ENCODE peak calls at places on chromosomes 3 and 15, in seven cellular contexts. Z, N, D, T, B, Q and W are unnamed samples.
A peak's percentile ranks its signal among the peaks of the same experiment; 100 is the strongest.

GRCh38 chr3:189981668-189982067 is 139.0 kb downstream of the P3H2 start:
- DNase-seq in Z (no peak), T (no peak), N (peak; percentile 89), Q (no peak), B (peak; percentile 68), D (no peak), W (no peak)

GRCh38 chr15:22262613-22263020 is 182.3 kb downstream of the OR4M2 start:
- DNase-seq in B (no peak), Q (no peak), Z (no peak), N (no peak), D (no peak), T (no peak), W (peak; percentile 60)

GRCh38 chr3:4323246-4324027 is 20.3 kb downstream of the SETMAR start:
- DNase-seq in N (no peak), Q (no peak), T (no peak), B (peak; percentile 24), Z (no peak), D (no peak), W (no peak)

GRCh38 chr3:40524571-40525285 is at the start of gene ZNF621:
- DNase-seq in Q (peak; percentile 81), B (peak; percentile 83), D (peak; percentile 39), Z (peak; percentile 90), T (peak; percentile 92), N (peak; percentile 79), W (peak; percentile 87)

GRCh38 chr3:172061724-172062184 is 22.4 kb downstream of the FNDC3B start:
- DNase-seq in Q (no peak), Z (no peak), T (no peak), B (peak; percentile 71), D (no peak), N (peak; percentile 28), W (no peak)

GRCh38 chr3:195511136-195511535 is 32.0 kb downstream of the PPP1R2 start:
- DNase-seq in T (no peak), B (no peak), D (no peak), Q (no peak), Z (no peak), N (no peak), W (no peak)

GRCh38 chr3:177084616-177085015 is 112.7 kb downstream of the TBL1XR1 start:
- DNase-seq in Z (no peak), T (no peak), Q (no peak), N (no peak), D (no peak), B (no peak), W (no peak)

GRCh38 chr3:185279582-185280138 is 25.8 kb upstream of the EHHADH start:
- DNase-seq in Z (no peak), Q (no peak), D (no peak), T (no peak), B (no peak), N (no peak), W (no peak)

GRCh38 chr15:45795487-45796069 is 160.7 kb downstream of the SQOR start:
- DNase-seq in Z (peak; percentile 63), B (peak; percentile 23), D (peak; percentile 25), Q (peak; percentile 70), T (peak; percentile 89), N (peak; percentile 24), W (peak; percentile 23)

GRCh38 chr15:38471974-38472373 is 18.0 kb downstream of the FAM98B start:
- DNase-seq in Z (no peak), B (peak; percentile 9), T (no peak), N (peak; percentile 82), Q (no peak), D (no peak), W (no peak)

GRCh38 chr15:93042691-93043378 is 46.2 kb downstream of the RGMA start:
- DNase-seq in Q (no peak), T (no peak), N (no peak), D (no peak), B (no peak), Z (no peak), W (no peak)

GRCh38 chr15:29871401-29871800 is 49.1 kb upstream of the TJP1 start:
- DNase-seq in D (no peak), N (no peak), Q (no peak), T (no peak), B (no peak), Z (no peak), W (no peak)

GRCh38 chr3:72287941-72288340 is 503.0 kb upstream of the PROK2 start:
- DNase-seq in Z (no peak), Q (no peak), B (no peak), D (no peak), T (no peak), N (no peak), W (no peak)

GRCh38 chr3:83092521-83093221 is 1331.2 kb upstream of the GBE1 start:
- DNase-seq in B (no peak), T (no peak), D (no peak), Z (no peak), Q (no peak), N (no peak), W (no peak)

GRCh38 chr15:50244153-50244552 is 21.4 kb downstream of the HDC start:
- DNase-seq in Z (no peak), D (no peak), N (no peak), B (no peak), Q (no peak), T (no peak), W (no peak)

GRCh38 chr3:127365383-127365782 is 77.5 kb upstream of the PRR20G start:
- DNase-seq in Q (no peak), B (no peak), T (no peak), N (no peak), Z (no peak), D (no peak), W (no peak)

GRCh38 chr3:107943350-107943749 is 147.5 kb downstream of the CD47 start:
- DNase-seq in Q (no peak), T (no peak), N (no peak), B (no peak), D (no peak), Z (no peak), W (no peak)

GRCh38 chr3:9784876-9785443 is 7.3 kb downstream of the TADA3 start:
- DNase-seq in N (no peak), D (no peak), Z (no peak), T (no peak), B (no peak), Q (no peak), W (no peak)

GRCh38 chr15:64092864-64093626 is 593 bp downstream of the CIAO2A start:
- DNase-seq in Q (peak; percentile 45), N (peak; percentile 64), D (no peak), Z (peak; percentile 57), B (peak; percentile 80), T (peak; percentile 78), W (peak; percentile 33)

GRCh38 chr3:143627336-143627735 is 220.9 kb downstream of the SLC9A9 start:
- DNase-seq in B (peak; percentile 44), N (peak; percentile 3), Q (no peak), T (no peak), D (no peak), Z (no peak), W (no peak)

GRCh38 chr3:108035751-108036150 is 55.1 kb downstream of the CD47 start:
- DNase-seq in N (no peak), Q (no peak), Z (no peak), D (no peak), B (no peak), T (peak; percentile 38), W (no peak)

GRCh38 chr15:80636675-80637074 is 58.4 kb upstream of the ABHD17C start:
- DNase-seq in D (peak; percentile 31), Q (no peak), N (no peak), T (peak; percentile 60), Z (peak; percentile 53), B (no peak), W (peak; percentile 6)

DNA sequence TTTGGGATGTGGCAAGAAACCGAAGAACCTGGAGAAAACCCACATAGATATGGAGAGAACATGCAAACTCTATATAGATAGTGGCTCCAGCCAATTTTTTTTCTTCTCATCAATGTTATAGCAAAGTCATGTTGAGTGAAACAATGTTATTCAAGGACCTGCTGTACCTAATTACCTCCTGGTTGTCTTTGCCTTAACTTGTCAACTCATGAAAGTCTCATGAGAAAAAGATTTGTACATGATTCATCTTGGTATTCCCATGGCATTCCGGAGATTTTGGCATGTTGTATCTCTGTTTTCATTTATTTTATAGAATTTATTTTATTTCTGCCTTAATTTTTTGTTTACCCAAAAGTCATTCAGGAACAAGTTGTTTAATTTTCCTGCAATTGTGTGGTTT is 303.8 kb upstream of the CDIN1 start:
- DNase-seq in Q (no peak), Z (no peak), T (no peak), D (no peak), B (no peak), N (no peak), W (no peak)
- H2BK5ac ChIP-seq in Q (no peak overlapping the region), Z (no peak overlapping the region), T (no peak overlapping the region), D (no peak overlapping the region), B (no peak overlapping the region), N (no peak overlapping the region), W (no peak overlapping the region)

GRCh38 chr15:51936119-51936478 is 35.5 kb downstream of the LEO1 start:
- DNase-seq in Z (peak; percentile 42), Q (no peak), N (no peak), T (peak; percentile 45), B (no peak), D (no peak), W (no peak)
- H3K27me3 ChIP-seq in Z (no peaks in the 10 kb centered on the region), Q (no peaks in the 10 kb centered on the region), N (no peaks in the 10 kb centered on the region), T (no peaks in the 10 kb centered on the region), B (no peaks in the 10 kb centered on the region), D (no peaks in the 10 kb centered on the region), W (no peaks in the 10 kb centered on the region)

GRCh38 chr15:48533982-48534381 is 111.5 kb downstream of the FBN1 start:
- DNase-seq in Q (no peak), D (no peak), B (no peak), T (no peak), N (no peak), Z (no peak), W (no peak)

GRCh38 chr15:48532938-48533337 is 112.6 kb downstream of the FBN1 start:
- DNase-seq in Q (no peak), T (no peak), N (no peak), B (no peak), Z (no peak), D (no peak), W (no peak)

GRCh38 chr15:48527517-48527916 is 118.0 kb downstream of the FBN1 start:
- DNase-seq in T (no peak), D (no peak), Z (no peak), N (peak; percentile 56), B (peak; percentile 31), Q (no peak), W (no peak)

DNA sequence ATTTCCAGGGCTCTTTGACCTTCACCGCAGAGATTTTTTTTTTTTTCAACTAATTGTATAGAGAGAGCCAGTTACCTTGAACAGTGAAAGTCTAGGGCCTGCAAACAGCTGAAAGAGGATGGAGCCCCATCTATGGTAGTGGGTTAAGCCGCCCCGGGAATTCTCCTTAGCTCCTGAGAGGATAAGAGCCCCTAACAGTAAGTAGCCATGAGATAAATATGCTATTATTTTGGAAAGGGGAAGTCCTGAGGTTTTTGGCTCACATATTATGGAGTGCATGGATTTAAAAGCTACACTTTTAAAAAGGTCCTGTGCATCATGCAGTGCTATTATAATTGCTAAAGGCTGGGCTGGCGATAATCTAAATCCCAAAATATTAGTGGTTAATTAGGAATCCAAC is 115.0 kb downstream of the FBN1 start:
- DNase-seq in T (no peak), B (no peak), Q (no peak), D (no peak), Z (no peak), N (no peak), W (no peak)
- H2BK5ac ChIP-seq in T (no peak overlapping the region), B (no peak overlapping the region), Q (no peak overlapping the region), D (no peak overlapping the region), Z (no peak overlapping the region), N (no peak overlapping the region), W (no peak overlapping the region)

DNA sequence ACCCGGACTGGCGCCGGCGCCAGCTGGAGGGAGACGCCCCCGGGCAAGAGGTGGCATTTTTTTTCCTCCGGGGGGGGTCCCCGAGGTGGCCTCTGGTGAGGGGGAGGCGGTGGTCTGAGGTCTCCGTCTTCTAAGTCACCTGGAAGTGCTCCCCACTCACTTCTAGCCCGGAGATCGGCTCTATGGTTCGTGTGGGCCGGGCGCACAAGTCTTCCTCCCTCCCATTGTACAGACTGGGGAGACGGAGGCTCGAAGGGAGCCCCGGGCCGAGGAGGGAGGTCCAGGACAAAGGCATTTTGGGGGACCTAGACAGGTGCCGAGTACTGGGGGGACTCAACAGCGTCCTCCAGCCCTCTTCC is 4.4 kb downstream of the GATA2 start:
- DNase-seq in Z (no peak), D (no peak), B (no peak), N (no peak), T (peak; percentile 70), Q (no peak), W (no peak)
- H3K27me3 ChIP-seq in Z (peaks cover 87% of the 10 kb centered on the region), D (peaks cover 100% of the 10 kb centered on the region), B (peaks cover 95% of the 10 kb centered on the region), N (peaks cover 34% of the 10 kb centered on the region), T (peaks cover 47% of the 10 kb centered on the region), Q (peaks cover 87% of the 10 kb centered on the region), W (no peaks in the 10 kb centered on the region)